ENCODE peak calls at places on chromosomes 16 and 17, in ten cellular contexts. One of them, this sample, is unnamed.

GRCh38 chr17:17580662-17581470 is 10.6 kb downstream of the PEMT start:
- DNase-seq in IMR-90: peak; percentile 27
- DNase-seq in SK-N-MC: no peak
- DNase-seq in stimulated activated CD8-positive, alpha-beta memory T cell treated with anti-CD3 and anti-CD28 coated beads, Interleukin-4, amount 100 ng/mL, for 4 hours: no peak
- DNase-seq in fibroblast of the aortic adventitia: no peak
- DNase-seq in substantia nigra: no peak
- DNase-seq in cardiac muscle cell: peak; percentile 58
- DNase-seq in Ammon's horn: no peak
- DNase-seq in mammary epithelial cell: no peak
- DNase-seq in GM04503: no peak
- DNase-seq in this sample: no peak

GRCh38 chr16:75262104-75262799 is 10.8 kb upstream of the BCAR1 start:
- DNase-seq in substantia nigra: peak; percentile 25
- DNase-seq in stimulated activated CD8-positive, alpha-beta memory T cell treated with anti-CD3 and anti-CD28 coated beads, Interleukin-4, amount 100 ng/mL, for 4 hours: no peak
- DNase-seq in cardiac muscle cell: peak; percentile 65
- DNase-seq in SK-N-MC: no peak
- DNase-seq in mammary epithelial cell: no peak
- DNase-seq in Ammon's horn: no peak
- DNase-seq in IMR-90: no peak
- DNase-seq in GM04503: no peak
- DNase-seq in fibroblast of the aortic adventitia: peak; percentile 44
- DNase-seq in this sample: no peak

GRCh38 chr16:56041556-56042140 is 149.6 kb upstream of the GNAO1 start:
- DNase-seq in cardiac muscle cell: no peak
- DNase-seq in GM04503: no peak
- DNase-seq in stimulated activated CD8-positive, alpha-beta memory T cell treated with anti-CD3 and anti-CD28 coated beads, Interleukin-4, amount 100 ng/mL, for 4 hours: no peak
- DNase-seq in SK-N-MC: no peak
- DNase-seq in mammary epithelial cell: peak; percentile 36
- DNase-seq in IMR-90: no peak
- DNase-seq in substantia nigra: peak; percentile 11
- DNase-seq in fibroblast of the aortic adventitia: no peak
- DNase-seq in Ammon's horn: peak; percentile 13
- DNase-seq in this sample: peak; percentile 75

GRCh38 chr16:67270931-67271338 is 8.4 kb upstream of the PLEKHG4 start:
- DNase-seq in Ammon's horn: no peak
- DNase-seq in cardiac muscle cell: no peak
- DNase-seq in substantia nigra: no peak
- DNase-seq in mammary epithelial cell: no peak
- DNase-seq in stimulated activated CD8-positive, alpha-beta memory T cell treated with anti-CD3 and anti-CD28 coated beads, Interleukin-4, amount 100 ng/mL, for 4 hours: no peak
- DNase-seq in SK-N-MC: no peak
- DNase-seq in GM04503: no peak
- DNase-seq in fibroblast of the aortic adventitia: no peak
- DNase-seq in IMR-90: no peak
- DNase-seq in this sample: no peak

GRCh38 chr17:73568934-73569333 is 75.3 kb downstream of the SDK2 start:
- DNase-seq in Ammon's horn: no peak
- DNase-seq in cardiac muscle cell: no peak
- DNase-seq in stimulated activated CD8-positive, alpha-beta memory T cell treated with anti-CD3 and anti-CD28 coated beads, Interleukin-4, amount 100 ng/mL, for 4 hours: no peak
- DNase-seq in substantia nigra: no peak
- DNase-seq in SK-N-MC: no peak
- DNase-seq in IMR-90: no peak
- DNase-seq in fibroblast of the aortic adventitia: no peak
- DNase-seq in GM04503: no peak
- DNase-seq in mammary epithelial cell: no peak
- DNase-seq in this sample: no peak

GRCh38 chr16:58094026-58094425 is 35.2 kb downstream of the CFAP20 start:
- DNase-seq in cardiac muscle cell: no peak
- DNase-seq in GM04503: no peak
- DNase-seq in Ammon's horn: no peak
- DNase-seq in SK-N-MC: no peak
- DNase-seq in substantia nigra: no peak
- DNase-seq in mammary epithelial cell: no peak
- DNase-seq in stimulated activated CD8-positive, alpha-beta memory T cell treated with anti-CD3 and anti-CD28 coated beads, Interleukin-4, amount 100 ng/mL, for 4 hours: no peak
- DNase-seq in IMR-90: no peak
- DNase-seq in fibroblast of the aortic adventitia: no peak
- DNase-seq in this sample: no peak

GRCh38 chr17:61399131-61400057 is at the start of gene TBX2:
- DNase-seq in Ammon's horn: no peak
- DNase-seq in cardiac muscle cell: peak; percentile 96
- DNase-seq in GM04503: peak; percentile 68
- DNase-seq in IMR-90: peak; percentile 96
- DNase-seq in SK-N-MC: no peak
- DNase-seq in mammary epithelial cell: peak; percentile 63
- DNase-seq in stimulated activated CD8-positive, alpha-beta memory T cell treated with anti-CD3 and anti-CD28 coated beads, Interleukin-4, amount 100 ng/mL, for 4 hours: no peak
- DNase-seq in substantia nigra: no peak
- DNase-seq in fibroblast of the aortic adventitia: peak; percentile 94
- DNase-seq in this sample: peak; percentile 50

GRCh38 chr16:73329363-73330306 is 281.7 kb upstream of the ZFHX3 start:
- DNase-seq in Ammon's horn: peak; percentile 90
- DNase-seq in substantia nigra: peak; percentile 70
- DNase-seq in mammary epithelial cell: no peak
- DNase-seq in SK-N-MC: no peak
- DNase-seq in stimulated activated CD8-positive, alpha-beta memory T cell treated with anti-CD3 and anti-CD28 coated beads, Interleukin-4, amount 100 ng/mL, for 4 hours: no peak
- DNase-seq in fibroblast of the aortic adventitia: no peak
- DNase-seq in cardiac muscle cell: no peak
- DNase-seq in GM04503: no peak
- DNase-seq in IMR-90: no peak
- DNase-seq in this sample: no peak

GRCh38 chr17:2776589-2777241 is 19.5 kb upstream of the RAP1GAP2 start:
- DNase-seq in IMR-90: no peak
- DNase-seq in GM04503: no peak
- DNase-seq in substantia nigra: no peak
- DNase-seq in mammary epithelial cell: no peak
- DNase-seq in Ammon's horn: no peak
- DNase-seq in fibroblast of the aortic adventitia: no peak
- DNase-seq in SK-N-MC: no peak
- DNase-seq in cardiac muscle cell: no peak
- DNase-seq in stimulated activated CD8-positive, alpha-beta memory T cell treated with anti-CD3 and anti-CD28 coated beads, Interleukin-4, amount 100 ng/mL, for 4 hours: no peak
- DNase-seq in this sample: peak; percentile 50

GRCh38 chr17:70499067-70499786 is 329.9 kb downstream of the KCNJ2 start:
- DNase-seq in substantia nigra: no peak
- DNase-seq in fibroblast of the aortic adventitia: no peak
- DNase-seq in stimulated activated CD8-positive, alpha-beta memory T cell treated with anti-CD3 and anti-CD28 coated beads, Interleukin-4, amount 100 ng/mL, for 4 hours: no peak
- DNase-seq in GM04503: no peak
- DNase-seq in SK-N-MC: no peak
- DNase-seq in Ammon's horn: peak; percentile 32
- DNase-seq in IMR-90: no peak
- DNase-seq in cardiac muscle cell: no peak
- DNase-seq in mammary epithelial cell: no peak
- DNase-seq in this sample: no peak

GRCh38 chr16:71840052-71840451 is 5.7 kb upstream of the ATXN1L start:
- DNase-seq in mammary epithelial cell: no peak
- DNase-seq in cardiac muscle cell: peak; percentile 18
- DNase-seq in IMR-90: no peak
- DNase-seq in stimulated activated CD8-positive, alpha-beta memory T cell treated with anti-CD3 and anti-CD28 coated beads, Interleukin-4, amount 100 ng/mL, for 4 hours: no peak
- DNase-seq in fibroblast of the aortic adventitia: peak; percentile 51
- DNase-seq in Ammon's horn: no peak
- DNase-seq in substantia nigra: no peak
- DNase-seq in SK-N-MC: no peak
- DNase-seq in GM04503: peak; percentile 68
- DNase-seq in this sample: no peak

GRCh38 chr17:27577884-27578717 is 52.9 kb upstream of the LGALS9 start:
- DNase-seq in fibroblast of the aortic adventitia: peak; percentile 80
- DNase-seq in GM04503: no peak
- DNase-seq in SK-N-MC: peak; percentile 50
- DNase-seq in mammary epithelial cell: no peak
- DNase-seq in stimulated activated CD8-positive, alpha-beta memory T cell treated with anti-CD3 and anti-CD28 coated beads, Interleukin-4, amount 100 ng/mL, for 4 hours: no peak
- DNase-seq in IMR-90: peak; percentile 73
- DNase-seq in Ammon's horn: no peak
- DNase-seq in cardiac muscle cell: peak; percentile 82
- DNase-seq in substantia nigra: no peak
- DNase-seq in this sample: no peak

GRCh38 chr17:29918922-29919856 is 10.8 kb downstream of the SSH2 start:
- DNase-seq in SK-N-MC: no peak
- DNase-seq in stimulated activated CD8-positive, alpha-beta memory T cell treated with anti-CD3 and anti-CD28 coated beads, Interleukin-4, amount 100 ng/mL, for 4 hours: no peak
- DNase-seq in GM04503: no peak
- DNase-seq in IMR-90: peak; percentile 58
- DNase-seq in cardiac muscle cell: no peak
- DNase-seq in Ammon's horn: no peak
- DNase-seq in substantia nigra: no peak
- DNase-seq in mammary epithelial cell: peak; percentile 54
- DNase-seq in fibroblast of the aortic adventitia: peak; percentile 51
- DNase-seq in this sample: peak; percentile 7

GRCh38 chr17:65268832-65269231 is 131.7 kb downstream of the RGS9 start:
- DNase-seq in substantia nigra: no peak
- DNase-seq in cardiac muscle cell: no peak
- DNase-seq in stimulated activated CD8-positive, alpha-beta memory T cell treated with anti-CD3 and anti-CD28 coated beads, Interleukin-4, amount 100 ng/mL, for 4 hours: no peak
- DNase-seq in Ammon's horn: no peak
- DNase-seq in fibroblast of the aortic adventitia: peak; percentile 22
- DNase-seq in GM04503: peak; percentile 31
- DNase-seq in IMR-90: peak; percentile 61
- DNase-seq in SK-N-MC: no peak
- DNase-seq in mammary epithelial cell: no peak
- DNase-seq in this sample: no peak

GRCh38 chr17:42937712-42938596 is 26.3 kb downstream of the AARSD1 start:
- DNase-seq in fibroblast of the aortic adventitia: peak; percentile 78
- DNase-seq in IMR-90: peak; percentile 64
- DNase-seq in GM04503: no peak
- DNase-seq in cardiac muscle cell: peak; percentile 76
- DNase-seq in mammary epithelial cell: peak; percentile 25
- DNase-seq in Ammon's horn: peak; percentile 71
- DNase-seq in substantia nigra: peak; percentile 15
- DNase-seq in SK-N-MC: no peak
- DNase-seq in stimulated activated CD8-positive, alpha-beta memory T cell treated with anti-CD3 and anti-CD28 coated beads, Interleukin-4, amount 100 ng/mL, for 4 hours: no peak
- DNase-seq in this sample: peak; percentile 37

GRCh38 chr17:1043601-1044251 is 46.8 kb downstream of the TIMM22 start:
- DNase-seq in stimulated activated CD8-positive, alpha-beta memory T cell treated with anti-CD3 and anti-CD28 coated beads, Interleukin-4, amount 100 ng/mL, for 4 hours: no peak
- DNase-seq in fibroblast of the aortic adventitia: no peak
- DNase-seq in IMR-90: no peak
- DNase-seq in mammary epithelial cell: no peak
- DNase-seq in GM04503: no peak
- DNase-seq in SK-N-MC: no peak
- DNase-seq in cardiac muscle cell: peak; percentile 68
- DNase-seq in Ammon's horn: no peak
- DNase-seq in substantia nigra: no peak
- DNase-seq in this sample: no peak

GRCh38 chr17:41534899-41535546 is 6.9 kb upstream of the KRT19 start:
- DNase-seq in Ammon's horn: no peak
- DNase-seq in IMR-90: no peak
- DNase-seq in substantia nigra: no peak
- DNase-seq in SK-N-MC: no peak
- DNase-seq in mammary epithelial cell: no peak
- DNase-seq in GM04503: no peak
- DNase-seq in fibroblast of the aortic adventitia: no peak
- DNase-seq in cardiac muscle cell: no peak
- DNase-seq in stimulated activated CD8-positive, alpha-beta memory T cell treated with anti-CD3 and anti-CD28 coated beads, Interleukin-4, amount 100 ng/mL, for 4 hours: no peak
- DNase-seq in this sample: no peak

GRCh38 chr16:23836404-23837291 is 865 bp downstream of the PRKCB start:
- DNase-seq in Ammon's horn: peak; percentile 24
- DNase-seq in cardiac muscle cell: no peak
- DNase-seq in substantia nigra: peak; percentile 25
- DNase-seq in mammary epithelial cell: no peak
- DNase-seq in IMR-90: no peak
- DNase-seq in GM04503: no peak
- DNase-seq in fibroblast of the aortic adventitia: no peak
- DNase-seq in stimulated activated CD8-positive, alpha-beta memory T cell treated with anti-CD3 and anti-CD28 coated beads, Interleukin-4, amount 100 ng/mL, for 4 hours: peak; percentile 41
- DNase-seq in SK-N-MC: no peak
- DNase-seq in this sample: no peak

GRCh38 chr16:17459903-17460521 is 10.7 kb downstream of the XYLT1 start:
- DNase-seq in stimulated activated CD8-positive, alpha-beta memory T cell treated with anti-CD3 and anti-CD28 coated beads, Interleukin-4, amount 100 ng/mL, for 4 hours: no peak
- DNase-seq in cardiac muscle cell: no peak
- DNase-seq in GM04503: no peak
- DNase-seq in substantia nigra: no peak
- DNase-seq in fibroblast of the aortic adventitia: no peak
- DNase-seq in IMR-90: no peak
- DNase-seq in Ammon's horn: no peak
- DNase-seq in SK-N-MC: no peak
- DNase-seq in mammary epithelial cell: no peak
- DNase-seq in this sample: no peak

GRCh38 chr16:67068212-67068753 is 39.3 kb downstream of the CBFB start:
- DNase-seq in GM04503: no peak
- DNase-seq in substantia nigra: no peak
- DNase-seq in IMR-90: peak; percentile 56
- DNase-seq in mammary epithelial cell: no peak
- DNase-seq in SK-N-MC: no peak
- DNase-seq in fibroblast of the aortic adventitia: no peak
- DNase-seq in cardiac muscle cell: no peak
- DNase-seq in stimulated activated CD8-positive, alpha-beta memory T cell treated with anti-CD3 and anti-CD28 coated beads, Interleukin-4, amount 100 ng/mL, for 4 hours: no peak
- DNase-seq in Ammon's horn: no peak
- DNase-seq in this sample: no peak

GRCh38 chr16:56744996-56745640 is 15.2 kb downstream of the NUP93 start:
- DNase-seq in Ammon's horn: no peak
- DNase-seq in mammary epithelial cell: no peak
- DNase-seq in cardiac muscle cell: no peak
- DNase-seq in fibroblast of the aortic adventitia: no peak
- DNase-seq in IMR-90: no peak
- DNase-seq in SK-N-MC: no peak
- DNase-seq in substantia nigra: no peak
- DNase-seq in stimulated activated CD8-positive, alpha-beta memory T cell treated with anti-CD3 and anti-CD28 coated beads, Interleukin-4, amount 100 ng/mL, for 4 hours: no peak
- DNase-seq in GM04503: no peak
- DNase-seq in this sample: no peak

GRCh38 chr17:65530985-65531507 is 30.4 kb downstream of the AXIN2 start:
- DNase-seq in mammary epithelial cell: no peak
- DNase-seq in Ammon's horn: no peak
- DNase-seq in cardiac muscle cell: peak; percentile 98
- DNase-seq in fibroblast of the aortic adventitia: peak; percentile 98
- DNase-seq in stimulated activated CD8-positive, alpha-beta memory T cell treated with anti-CD3 and anti-CD28 coated beads, Interleukin-4, amount 100 ng/mL, for 4 hours: no peak
- DNase-seq in IMR-90: peak; percentile 88
- DNase-seq in substantia nigra: no peak
- DNase-seq in GM04503: no peak
- DNase-seq in SK-N-MC: no peak
- DNase-seq in this sample: no peak

GRCh38 chr17:75763613-75764416 is 1.2 kb downstream of the GALK1 start:
- DNase-seq in mammary epithelial cell: peak; percentile 71
- DNase-seq in SK-N-MC: no peak
- DNase-seq in cardiac muscle cell: no peak
- DNase-seq in Ammon's horn: no peak
- DNase-seq in substantia nigra: no peak
- DNase-seq in fibroblast of the aortic adventitia: no peak
- DNase-seq in stimulated activated CD8-positive, alpha-beta memory T cell treated with anti-CD3 and anti-CD28 coated beads, Interleukin-4, amount 100 ng/mL, for 4 hours: no peak
- DNase-seq in GM04503: no peak
- DNase-seq in IMR-90: no peak
- DNase-seq in this sample: no peak

GRCh38 chr17:41914358-41914766 is 4.4 kb downstream of the ACLY start:
- DNase-seq in fibroblast of the aortic adventitia: peak; percentile 68
- DNase-seq in mammary epithelial cell: no peak
- DNase-seq in SK-N-MC: no peak
- DNase-seq in substantia nigra: no peak
- DNase-seq in IMR-90: peak; percentile 24
- DNase-seq in GM04503: no peak
- DNase-seq in cardiac muscle cell: peak; percentile 54
- DNase-seq in stimulated activated CD8-positive, alpha-beta memory T cell treated with anti-CD3 and anti-CD28 coated beads, Interleukin-4, amount 100 ng/mL, for 4 hours: no peak
- DNase-seq in Ammon's horn: no peak
- DNase-seq in this sample: no peak

GRCh38 chr17:80429356-80430275 is 14.6 kb downstream of the ENDOV start:
- DNase-seq in fibroblast of the aortic adventitia: no peak
- DNase-seq in GM04503: no peak
- DNase-seq in cardiac muscle cell: no peak
- DNase-seq in SK-N-MC: no peak
- DNase-seq in IMR-90: no peak
- DNase-seq in substantia nigra: no peak
- DNase-seq in stimulated activated CD8-positive, alpha-beta memory T cell treated with anti-CD3 and anti-CD28 coated beads, Interleukin-4, amount 100 ng/mL, for 4 hours: no peak
- DNase-seq in Ammon's horn: no peak
- DNase-seq in mammary epithelial cell: no peak
- DNase-seq in this sample: no peak

GRCh38 chr17:81230043-81230820 is 7.5 kb upstream of the CEP131 start:
- DNase-seq in SK-N-MC: no peak
- DNase-seq in mammary epithelial cell: no peak
- DNase-seq in fibroblast of the aortic adventitia: no peak
- DNase-seq in stimulated activated CD8-positive, alpha-beta memory T cell treated with anti-CD3 and anti-CD28 coated beads, Interleukin-4, amount 100 ng/mL, for 4 hours: no peak
- DNase-seq in GM04503: no peak
- DNase-seq in substantia nigra: no peak
- DNase-seq in cardiac muscle cell: no peak
- DNase-seq in IMR-90: no peak
- DNase-seq in Ammon's horn: no peak
- DNase-seq in this sample: no peak

GRCh38 chr17:66915204-66915611 is 49.3 kb upstream of the CACNG4 start:
- DNase-seq in IMR-90: no peak
- DNase-seq in stimulated activated CD8-positive, alpha-beta memory T cell treated with anti-CD3 and anti-CD28 coated beads, Interleukin-4, amount 100 ng/mL, for 4 hours: no peak
- DNase-seq in Ammon's horn: no peak
- DNase-seq in SK-N-MC: no peak
- DNase-seq in fibroblast of the aortic adventitia: no peak
- DNase-seq in substantia nigra: no peak
- DNase-seq in GM04503: no peak
- DNase-seq in mammary epithelial cell: peak; percentile 64
- DNase-seq in cardiac muscle cell: no peak
- DNase-seq in this sample: no peak

GRCh38 chr16:24272379-24272778 is 16.2 kb downstream of the CACNG3 start:
- DNase-seq in mammary epithelial cell: no peak
- DNase-seq in SK-N-MC: no peak
- DNase-seq in Ammon's horn: no peak
- DNase-seq in GM04503: no peak
- DNase-seq in substantia nigra: no peak
- DNase-seq in IMR-90: no peak
- DNase-seq in stimulated activated CD8-positive, alpha-beta memory T cell treated with anti-CD3 and anti-CD28 coated beads, Interleukin-4, amount 100 ng/mL, for 4 hours: no peak
- DNase-seq in cardiac muscle cell: no peak
- DNase-seq in fibroblast of the aortic adventitia: no peak
- DNase-seq in this sample: no peak